ENCODE peak calls at places on chromosome 16, in eight cellular contexts. One of them, this sample, is unnamed.

GRCh38 chr16:20866161-20866772 is 33.9 kb downstream of the DCUN1D3 start:
- DNase-seq in effector CD4-positive, alpha-beta T cell: no peak
- DNase-seq in stimulated activated CD4-positive, alpha-beta T cell treated with anti-CD3 and anti-CD28 coated beads, Interleukin-15, amount 100 ng/mL, for 1 hour: no peak
- DNase-seq in sigmoid colon: peak
- DNase-seq in LoVo: peak
- DNase-seq in activated CD8-positive, alpha-beta T cell treated with anti-CD3 and anti-CD28 coated beads, Interleukin-2, amount 10 ng/mL, durations not matched to agents 7 days and 5 days: no peak
- DNase-seq in Daoy: peak
- DNase-seq in neural progenitor cell: peak
- DNase-seq in this sample: peak

GRCh38 chr16:25855818-25856217 is 164.1 kb downstream of the HS3ST4 start:
- DNase-seq in effector CD4-positive, alpha-beta T cell: no peak
- DNase-seq in stimulated activated CD4-positive, alpha-beta T cell treated with anti-CD3 and anti-CD28 coated beads, Interleukin-15, amount 100 ng/mL, for 1 hour: no peak
- DNase-seq in sigmoid colon: no peak
- DNase-seq in LoVo: no peak
- DNase-seq in activated CD8-positive, alpha-beta T cell treated with anti-CD3 and anti-CD28 coated beads, Interleukin-2, amount 10 ng/mL, durations not matched to agents 7 days and 5 days: no peak
- DNase-seq in Daoy: no peak
- DNase-seq in neural progenitor cell: peak
- DNase-seq in this sample: peak

GRCh38 chr16:2968368-2968737 is 795 bp upstream of the PAQR4 start:
- DNase-seq in effector CD4-positive, alpha-beta T cell: no peak
- DNase-seq in stimulated activated CD4-positive, alpha-beta T cell treated with anti-CD3 and anti-CD28 coated beads, Interleukin-15, amount 100 ng/mL, for 1 hour: no peak
- DNase-seq in sigmoid colon: no peak
- DNase-seq in LoVo: no peak
- DNase-seq in activated CD8-positive, alpha-beta T cell treated with anti-CD3 and anti-CD28 coated beads, Interleukin-2, amount 10 ng/mL, durations not matched to agents 7 days and 5 days: no peak
- DNase-seq in Daoy: no peak
- DNase-seq in neural progenitor cell: no peak
- DNase-seq in this sample: no peak

GRCh38 chr16:23026777-23027362 is 122.4 kb downstream of the USP31 start:
- DNase-seq in effector CD4-positive, alpha-beta T cell: no peak
- DNase-seq in stimulated activated CD4-positive, alpha-beta T cell treated with anti-CD3 and anti-CD28 coated beads, Interleukin-15, amount 100 ng/mL, for 1 hour: no peak
- DNase-seq in sigmoid colon: no peak
- DNase-seq in LoVo: no peak
- DNase-seq in activated CD8-positive, alpha-beta T cell treated with anti-CD3 and anti-CD28 coated beads, Interleukin-2, amount 10 ng/mL, durations not matched to agents 7 days and 5 days: no peak
- DNase-seq in Daoy: peak
- DNase-seq in neural progenitor cell: peak
- DNase-seq in this sample: peak

GRCh38 chr16:70653809-70654771 is 7.7 kb downstream of the IL34 start:
- DNase-seq in effector CD4-positive, alpha-beta T cell: peak
- DNase-seq in stimulated activated CD4-positive, alpha-beta T cell treated with anti-CD3 and anti-CD28 coated beads, Interleukin-15, amount 100 ng/mL, for 1 hour: peak
- DNase-seq in sigmoid colon: peak
- DNase-seq in LoVo: peak
- DNase-seq in activated CD8-positive, alpha-beta T cell treated with anti-CD3 and anti-CD28 coated beads, Interleukin-2, amount 10 ng/mL, durations not matched to agents 7 days and 5 days: peak
- DNase-seq in Daoy: peak
- DNase-seq in neural progenitor cell: peak
- DNase-seq in this sample: peak

GRCh38 chr16:4698321-4699029 is 5.1 kb downstream of the NUDT16L1 start:
- DNase-seq in effector CD4-positive, alpha-beta T cell: no peak
- DNase-seq in stimulated activated CD4-positive, alpha-beta T cell treated with anti-CD3 and anti-CD28 coated beads, Interleukin-15, amount 100 ng/mL, for 1 hour: no peak
- DNase-seq in sigmoid colon: no peak
- DNase-seq in LoVo: no peak
- DNase-seq in activated CD8-positive, alpha-beta T cell treated with anti-CD3 and anti-CD28 coated beads, Interleukin-2, amount 10 ng/mL, durations not matched to agents 7 days and 5 days: no peak
- DNase-seq in Daoy: no peak
- DNase-seq in neural progenitor cell: no peak
- DNase-seq in this sample: no peak

GRCh38 chr16:9596788-9597187 is 505.3 kb downstream of the HAPSTR1 start:
- DNase-seq in effector CD4-positive, alpha-beta T cell: no peak
- DNase-seq in stimulated activated CD4-positive, alpha-beta T cell treated with anti-CD3 and anti-CD28 coated beads, Interleukin-15, amount 100 ng/mL, for 1 hour: no peak
- DNase-seq in sigmoid colon: no peak
- DNase-seq in LoVo: no peak
- DNase-seq in activated CD8-positive, alpha-beta T cell treated with anti-CD3 and anti-CD28 coated beads, Interleukin-2, amount 10 ng/mL, durations not matched to agents 7 days and 5 days: no peak
- DNase-seq in Daoy: peak
- DNase-seq in neural progenitor cell: no peak
- DNase-seq in this sample: peak

GRCh38 chr16:48444574-48444973 is 59.4 kb upstream of the SIAH1 start:
- DNase-seq in effector CD4-positive, alpha-beta T cell: no peak
- DNase-seq in stimulated activated CD4-positive, alpha-beta T cell treated with anti-CD3 and anti-CD28 coated beads, Interleukin-15, amount 100 ng/mL, for 1 hour: no peak
- DNase-seq in sigmoid colon: peak
- DNase-seq in LoVo: peak
- DNase-seq in activated CD8-positive, alpha-beta T cell treated with anti-CD3 and anti-CD28 coated beads, Interleukin-2, amount 10 ng/mL, durations not matched to agents 7 days and 5 days: no peak
- DNase-seq in Daoy: peak
- DNase-seq in neural progenitor cell: no peak
- DNase-seq in this sample: no peak

GRCh38 chr16:47687694-47688093 is 226.6 kb downstream of the PHKB start:
- DNase-seq in effector CD4-positive, alpha-beta T cell: no peak
- DNase-seq in stimulated activated CD4-positive, alpha-beta T cell treated with anti-CD3 and anti-CD28 coated beads, Interleukin-15, amount 100 ng/mL, for 1 hour: no peak
- DNase-seq in sigmoid colon: no peak
- DNase-seq in LoVo: no peak
- DNase-seq in activated CD8-positive, alpha-beta T cell treated with anti-CD3 and anti-CD28 coated beads, Interleukin-2, amount 10 ng/mL, durations not matched to agents 7 days and 5 days: no peak
- DNase-seq in Daoy: no peak
- DNase-seq in neural progenitor cell: no peak
- DNase-seq in this sample: no peak

GRCh38 chr16:79217375-79218011 is 383.0 kb downstream of the MAF start:
- DNase-seq in effector CD4-positive, alpha-beta T cell: no peak
- DNase-seq in stimulated activated CD4-positive, alpha-beta T cell treated with anti-CD3 and anti-CD28 coated beads, Interleukin-15, amount 100 ng/mL, for 1 hour: no peak
- DNase-seq in sigmoid colon: no peak
- DNase-seq in LoVo: no peak
- DNase-seq in activated CD8-positive, alpha-beta T cell treated with anti-CD3 and anti-CD28 coated beads, Interleukin-2, amount 10 ng/mL, durations not matched to agents 7 days and 5 days: peak
- DNase-seq in Daoy: peak
- DNase-seq in neural progenitor cell: no peak
- DNase-seq in this sample: no peak

GRCh38 chr16:81451753-81452680 is 7.4 kb downstream of the CMIP start:
- DNase-seq in effector CD4-positive, alpha-beta T cell: peak
- DNase-seq in stimulated activated CD4-positive, alpha-beta T cell treated with anti-CD3 and anti-CD28 coated beads, Interleukin-15, amount 100 ng/mL, for 1 hour: no peak
- DNase-seq in sigmoid colon: no peak
- DNase-seq in LoVo: no peak
- DNase-seq in activated CD8-positive, alpha-beta T cell treated with anti-CD3 and anti-CD28 coated beads, Interleukin-2, amount 10 ng/mL, durations not matched to agents 7 days and 5 days: peak
- DNase-seq in Daoy: no peak
- DNase-seq in neural progenitor cell: no peak
- DNase-seq in this sample: peak

GRCh38 chr16:72264776-72265175 is 92.8 kb upstream of the PMFBP1 start:
- DNase-seq in effector CD4-positive, alpha-beta T cell: no peak
- DNase-seq in stimulated activated CD4-positive, alpha-beta T cell treated with anti-CD3 and anti-CD28 coated beads, Interleukin-15, amount 100 ng/mL, for 1 hour: no peak
- DNase-seq in sigmoid colon: no peak
- DNase-seq in LoVo: no peak
- DNase-seq in activated CD8-positive, alpha-beta T cell treated with anti-CD3 and anti-CD28 coated beads, Interleukin-2, amount 10 ng/mL, durations not matched to agents 7 days and 5 days: no peak
- DNase-seq in Daoy: no peak
- DNase-seq in neural progenitor cell: no peak
- DNase-seq in this sample: no peak

GRCh38 chr16:81548551-81548900 is 103.9 kb downstream of the CMIP start:
- DNase-seq in effector CD4-positive, alpha-beta T cell: no peak
- DNase-seq in stimulated activated CD4-positive, alpha-beta T cell treated with anti-CD3 and anti-CD28 coated beads, Interleukin-15, amount 100 ng/mL, for 1 hour: no peak
- DNase-seq in sigmoid colon: no peak
- DNase-seq in LoVo: no peak
- DNase-seq in activated CD8-positive, alpha-beta T cell treated with anti-CD3 and anti-CD28 coated beads, Interleukin-2, amount 10 ng/mL, durations not matched to agents 7 days and 5 days: no peak
- DNase-seq in Daoy: no peak
- DNase-seq in neural progenitor cell: no peak
- DNase-seq in this sample: no peak

GRCh38 chr16:2190659-2191445 is 5.6 kb downstream of the CASKIN1 start:
- DNase-seq in effector CD4-positive, alpha-beta T cell: no peak
- DNase-seq in stimulated activated CD4-positive, alpha-beta T cell treated with anti-CD3 and anti-CD28 coated beads, Interleukin-15, amount 100 ng/mL, for 1 hour: no peak
- DNase-seq in sigmoid colon: no peak
- DNase-seq in LoVo: no peak
- DNase-seq in activated CD8-positive, alpha-beta T cell treated with anti-CD3 and anti-CD28 coated beads, Interleukin-2, amount 10 ng/mL, durations not matched to agents 7 days and 5 days: no peak
- DNase-seq in Daoy: no peak
- DNase-seq in neural progenitor cell: no peak
- DNase-seq in this sample: no peak

GRCh38 chr16:89860747-89861304 is 12.6 kb upstream of the TCF25 start:
- DNase-seq in effector CD4-positive, alpha-beta T cell: peak
- DNase-seq in stimulated activated CD4-positive, alpha-beta T cell treated with anti-CD3 and anti-CD28 coated beads, Interleukin-15, amount 100 ng/mL, for 1 hour: peak
- DNase-seq in sigmoid colon: no peak
- DNase-seq in LoVo: peak
- DNase-seq in activated CD8-positive, alpha-beta T cell treated with anti-CD3 and anti-CD28 coated beads, Interleukin-2, amount 10 ng/mL, durations not matched to agents 7 days and 5 days: peak
- DNase-seq in Daoy: peak
- DNase-seq in neural progenitor cell: peak
- DNase-seq in this sample: peak

GRCh38 chr16:21156767-21157467 is 1.6 kb upstream of the LDAF1 start:
- DNase-seq in effector CD4-positive, alpha-beta T cell: no peak
- DNase-seq in stimulated activated CD4-positive, alpha-beta T cell treated with anti-CD3 and anti-CD28 coated beads, Interleukin-15, amount 100 ng/mL, for 1 hour: no peak
- DNase-seq in sigmoid colon: peak
- DNase-seq in LoVo: peak
- DNase-seq in activated CD8-positive, alpha-beta T cell treated with anti-CD3 and anti-CD28 coated beads, Interleukin-2, amount 10 ng/mL, durations not matched to agents 7 days and 5 days: no peak
- DNase-seq in Daoy: peak
- DNase-seq in neural progenitor cell: peak
- DNase-seq in this sample: peak

GRCh38 chr16:59356709-59357108 is 622.6 kb upstream of the GOT2 start:
- DNase-seq in effector CD4-positive, alpha-beta T cell: no peak
- DNase-seq in stimulated activated CD4-positive, alpha-beta T cell treated with anti-CD3 and anti-CD28 coated beads, Interleukin-15, amount 100 ng/mL, for 1 hour: no peak
- DNase-seq in sigmoid colon: no peak
- DNase-seq in LoVo: no peak
- DNase-seq in activated CD8-positive, alpha-beta T cell treated with anti-CD3 and anti-CD28 coated beads, Interleukin-2, amount 10 ng/mL, durations not matched to agents 7 days and 5 days: no peak
- DNase-seq in Daoy: no peak
- DNase-seq in neural progenitor cell: peak
- DNase-seq in this sample: peak

GRCh38 chr16:85169333-85170065 is 57.2 kb upstream of the CIBAR2 start:
- DNase-seq in effector CD4-positive, alpha-beta T cell: no peak
- DNase-seq in stimulated activated CD4-positive, alpha-beta T cell treated with anti-CD3 and anti-CD28 coated beads, Interleukin-15, amount 100 ng/mL, for 1 hour: no peak
- DNase-seq in sigmoid colon: no peak
- DNase-seq in LoVo: peak
- DNase-seq in activated CD8-positive, alpha-beta T cell treated with anti-CD3 and anti-CD28 coated beads, Interleukin-2, amount 10 ng/mL, durations not matched to agents 7 days and 5 days: no peak
- DNase-seq in Daoy: peak
- DNase-seq in neural progenitor cell: peak
- DNase-seq in this sample: peak

GRCh38 chr16:69924777-69925191 is 26.4 kb upstream of the CLEC18A start:
- DNase-seq in effector CD4-positive, alpha-beta T cell: no peak
- DNase-seq in stimulated activated CD4-positive, alpha-beta T cell treated with anti-CD3 and anti-CD28 coated beads, Interleukin-15, amount 100 ng/mL, for 1 hour: no peak
- DNase-seq in sigmoid colon: peak
- DNase-seq in LoVo: no peak
- DNase-seq in activated CD8-positive, alpha-beta T cell treated with anti-CD3 and anti-CD28 coated beads, Interleukin-2, amount 10 ng/mL, durations not matched to agents 7 days and 5 days: no peak
- DNase-seq in Daoy: peak
- DNase-seq in neural progenitor cell: no peak
- DNase-seq in this sample: no peak

This sample was measured in ELF-1.